ENCODE peak calls at places on chromosomes 7 and 10, in five cellular contexts. One of them, this sample, is unnamed.

GRCh38 chr7:152354061-152354460 is 81.7 kb downstream of the KMT2C start:
- DNase-seq in Peyer's patch: no peak
- DNase-seq in transverse colon: no peak
- DNase-seq in right cardiac atrium: no peak
- DNase-seq in DND-41: no peak
- DNase-seq in this sample: no peak

GRCh38 chr7:73829921-73830617 is 727 bp upstream of the CLDN4 start:
- DNase-seq in Peyer's patch: peak
- DNase-seq in transverse colon: peak
- DNase-seq in right cardiac atrium: no peak
- DNase-seq in DND-41: no peak
- DNase-seq in this sample: no peak

GRCh38 chr7:44964384-44964830 is 14.4 kb downstream of the MYO1G start:
- DNase-seq in Peyer's patch: no peak
- DNase-seq in transverse colon: no peak
- DNase-seq in right cardiac atrium: no peak
- DNase-seq in DND-41: no peak
- DNase-seq in this sample: no peak

GRCh38 chr7:130387628-130388403 is 7.5 kb downstream of the CPA1 start:
- DNase-seq in Peyer's patch: no peak
- DNase-seq in transverse colon: no peak
- DNase-seq in right cardiac atrium: no peak
- DNase-seq in DND-41: no peak
- DNase-seq in this sample: no peak

GRCh38 chr7:47180268-47180826 is 401.6 kb downstream of the TNS3 start:
- DNase-seq in Peyer's patch: peak
- DNase-seq in transverse colon: peak
- DNase-seq in right cardiac atrium: no peak
- DNase-seq in DND-41: peak
- DNase-seq in this sample: peak

GRCh38 chr10:130400890-130401289 is 264.7 kb downstream of the GLRX3 start:
- DNase-seq in Peyer's patch: peak
- DNase-seq in transverse colon: no peak
- DNase-seq in right cardiac atrium: no peak
- DNase-seq in DND-41: no peak
- DNase-seq in this sample: no peak

GRCh38 chr10:46325021-46325420 is 38.2 kb downstream of the ANTXRL start:
- DNase-seq in Peyer's patch: no peak
- DNase-seq in transverse colon: no peak
- DNase-seq in right cardiac atrium: no peak
- DNase-seq in DND-41: no peak
- DNase-seq in this sample: no peak

GRCh38 chr7:130113887-130114286 is 43.6 kb downstream of the KLHDC10 start:
- DNase-seq in Peyer's patch: no peak
- DNase-seq in transverse colon: no peak
- DNase-seq in right cardiac atrium: no peak
- DNase-seq in DND-41: no peak
- DNase-seq in this sample: no peak

GRCh38 chr10:100183482-100183881 is 2.3 kb downstream of the ERLIN1 start:
- DNase-seq in Peyer's patch: peak
- DNase-seq in transverse colon: peak
- DNase-seq in right cardiac atrium: no peak
- DNase-seq in DND-41: no peak
- DNase-seq in this sample: no peak

GRCh38 chr10:104589871-104590270 is 51.2 kb upstream of the SORCS3 start:
- DNase-seq in Peyer's patch: no peak
- DNase-seq in transverse colon: no peak
- DNase-seq in right cardiac atrium: no peak
- DNase-seq in DND-41: no peak
- DNase-seq in this sample: no peak

GRCh38 chr7:128957613-128958012 is 19.9 kb downstream of the IRF5 start:
- DNase-seq in Peyer's patch: no peak
- DNase-seq in transverse colon: no peak
- DNase-seq in right cardiac atrium: no peak
- DNase-seq in DND-41: no peak
- DNase-seq in this sample: no peak

GRCh38 chr10:131088619-131089018 is 222.9 kb downstream of the TCERG1L start:
- DNase-seq in Peyer's patch: no peak
- DNase-seq in transverse colon: no peak
- DNase-seq in right cardiac atrium: no peak
- DNase-seq in DND-41: no peak
- DNase-seq in this sample: peak

GRCh38 chr10:60304832-60305231 is 84.8 kb downstream of the ANK3 start:
- DNase-seq in Peyer's patch: no peak
- DNase-seq in transverse colon: no peak
- DNase-seq in right cardiac atrium: no peak
- DNase-seq in DND-41: no peak
- DNase-seq in this sample: no peak

GRCh38 chr10:32952094-32952493 is 5.9 kb downstream of the ITGB1 start:
- DNase-seq in Peyer's patch: no peak
- DNase-seq in transverse colon: no peak
- DNase-seq in right cardiac atrium: no peak
- DNase-seq in DND-41: no peak
- DNase-seq in this sample: no peak
- H3K4me3 ChIP-seq in Peyer's patch: no peak
- H3K4me3 ChIP-seq in transverse colon: no peak
- H3K4me3 ChIP-seq in right cardiac atrium: no peak
- H3K4me3 ChIP-seq in DND-41: no peak
- H3K4me3 ChIP-seq in this sample: no peak

DNA sequence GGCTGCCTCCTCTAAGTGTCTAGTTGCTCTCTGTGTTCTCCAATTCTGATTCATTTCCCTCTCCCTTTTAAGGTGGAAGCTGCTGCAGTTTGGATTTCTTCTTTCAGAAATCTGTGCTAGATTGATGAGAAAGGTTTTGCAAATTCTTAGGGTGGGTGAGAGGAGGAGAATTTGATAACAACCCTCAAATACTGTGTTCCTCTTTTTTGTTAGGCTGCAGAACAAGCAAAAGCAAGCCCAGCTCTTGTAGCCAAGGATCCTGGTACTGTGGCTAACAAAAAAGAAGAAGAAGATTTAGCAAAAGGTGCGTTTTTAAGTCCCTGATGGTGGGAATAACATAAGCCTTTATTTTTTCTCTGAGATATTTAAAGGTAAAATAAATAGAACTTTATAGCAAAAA is 49.1 kb downstream of the STAM start:
- DNase-seq in Peyer's patch: no peak
- DNase-seq in transverse colon: no peak
- DNase-seq in right cardiac atrium: no peak
- DNase-seq in DND-41: no peak
- DNase-seq in this sample: no peak
- H3K4me3 ChIP-seq in Peyer's patch: no peak
- H3K4me3 ChIP-seq in transverse colon: no peak
- H3K4me3 ChIP-seq in right cardiac atrium: no peak
- H3K4me3 ChIP-seq in DND-41: no peak
- H3K4me3 ChIP-seq in this sample: no peak

GRCh38 chr10:35501923-35502322 is 103.2 kb upstream of the GJD4 start:
- DNase-seq in Peyer's patch: no peak
- DNase-seq in transverse colon: no peak
- DNase-seq in right cardiac atrium: no peak
- DNase-seq in DND-41: no peak
- DNase-seq in this sample: no peak

GRCh38 chr10:35495521-35496238 is 109.5 kb upstream of the GJD4 start:
- DNase-seq in Peyer's patch: peak
- DNase-seq in transverse colon: no peak
- DNase-seq in right cardiac atrium: no peak
- DNase-seq in DND-41: no peak
- DNase-seq in this sample: no peak

GRCh38 chr10:35497909-35498308 is 107.2 kb upstream of the GJD4 start:
- DNase-seq in Peyer's patch: no peak
- DNase-seq in transverse colon: no peak
- DNase-seq in right cardiac atrium: no peak
- DNase-seq in DND-41: no peak
- DNase-seq in this sample: no peak

GRCh38 chr10:35502697-35503096 is 102.4 kb upstream of the GJD4 start:
- DNase-seq in Peyer's patch: no peak
- DNase-seq in transverse colon: no peak
- DNase-seq in right cardiac atrium: no peak
- DNase-seq in DND-41: no peak
- DNase-seq in this sample: no peak

GRCh38 chr10:35498693-35499092 is 106.4 kb upstream of the GJD4 start:
- DNase-seq in Peyer's patch: no peak
- DNase-seq in transverse colon: no peak
- DNase-seq in right cardiac atrium: no peak
- DNase-seq in DND-41: no peak
- DNase-seq in this sample: no peak
- H3K4me3 ChIP-seq in Peyer's patch: no peak
- H3K4me3 ChIP-seq in transverse colon: no peak
- H3K4me3 ChIP-seq in right cardiac atrium: no peak
- H3K4me3 ChIP-seq in DND-41: no peak
- H3K4me3 ChIP-seq in this sample: no peak

DNA sequence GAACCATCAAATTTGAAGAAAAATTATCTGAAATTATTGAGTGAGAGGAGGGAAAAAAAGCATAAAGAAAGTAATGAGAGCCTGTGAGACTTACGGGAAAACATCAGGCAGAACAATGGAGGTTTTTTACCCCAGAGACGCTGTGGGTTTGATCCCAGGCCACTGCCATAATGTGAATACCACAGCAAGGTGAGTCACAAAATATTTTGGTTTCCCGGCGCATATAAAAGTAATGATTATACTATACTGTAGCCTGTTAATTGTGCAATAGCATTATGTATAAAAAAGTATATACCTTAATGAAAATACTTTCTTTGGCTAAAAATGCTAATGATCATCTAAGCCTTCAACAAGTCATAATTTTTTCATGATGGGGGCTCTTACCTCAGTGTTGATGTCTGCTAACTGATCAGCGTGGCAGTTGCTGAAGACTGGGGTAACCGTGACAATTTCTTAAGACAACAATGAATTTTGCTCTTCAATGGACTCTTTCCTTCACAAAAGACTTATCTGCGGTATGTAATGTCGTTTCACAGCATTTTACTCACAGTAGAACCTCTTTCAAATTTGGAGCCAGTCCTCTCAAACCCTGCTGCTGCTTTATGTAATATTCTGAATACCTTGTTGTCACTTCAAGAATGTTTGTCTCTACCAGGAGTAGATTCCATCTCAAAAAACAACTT is 97.0 kb upstream of the FAM20C start:
- DNase-seq in Peyer's patch: no peak
- DNase-seq in transverse colon: no peak
- DNase-seq in right cardiac atrium: no peak
- DNase-seq in DND-41: no peak
- DNase-seq in this sample: no peak
- H3K4me3 ChIP-seq in Peyer's patch: no peak
- H3K4me3 ChIP-seq in transverse colon: no peak
- H3K4me3 ChIP-seq in right cardiac atrium: no peak
- H3K4me3 ChIP-seq in DND-41: no peak
- H3K4me3 ChIP-seq in this sample: no peak

GRCh38 chr7:91239772-91240171 is 24.5 kb upstream of the FZD1 start:
- DNase-seq in Peyer's patch: no peak
- DNase-seq in transverse colon: no peak
- DNase-seq in right cardiac atrium: no peak
- DNase-seq in DND-41: no peak
- DNase-seq in this sample: no peak
- H3K4me3 ChIP-seq in Peyer's patch: no peak
- H3K4me3 ChIP-seq in transverse colon: no peak
- H3K4me3 ChIP-seq in right cardiac atrium: no peak
- H3K4me3 ChIP-seq in DND-41: no peak
- H3K4me3 ChIP-seq in this sample: no peak

DNA sequence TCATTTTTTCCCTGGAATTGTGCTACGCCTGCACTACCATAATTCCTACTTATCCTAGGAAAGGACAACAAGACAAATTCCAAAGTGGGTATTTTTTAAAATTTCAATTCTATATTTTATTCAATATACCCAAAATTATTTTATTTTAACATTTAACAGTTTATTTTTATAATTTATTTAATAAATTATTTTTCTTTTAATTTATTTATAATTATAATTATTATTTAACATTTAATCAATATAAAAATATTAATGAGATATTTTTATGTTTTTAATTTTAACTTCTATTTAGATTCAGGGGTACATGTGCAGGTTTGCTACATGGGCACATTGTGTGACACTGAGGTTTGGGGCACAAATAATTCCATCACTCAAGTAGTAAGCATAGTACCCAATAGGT is 65.6 kb upstream of the VSTM2A start:
- DNase-seq in Peyer's patch: no peak
- DNase-seq in transverse colon: no peak
- DNase-seq in right cardiac atrium: no peak
- DNase-seq in DND-41: no peak
- DNase-seq in this sample: no peak
- H3K4me3 ChIP-seq in Peyer's patch: no peak
- H3K4me3 ChIP-seq in transverse colon: no peak
- H3K4me3 ChIP-seq in right cardiac atrium: no peak
- H3K4me3 ChIP-seq in DND-41: no peak
- H3K4me3 ChIP-seq in this sample: no peak

GRCh38 chr7:16710641-16711040 is 42.9 kb upstream of the TSPAN13 start:
- DNase-seq in Peyer's patch: no peak
- DNase-seq in transverse colon: no peak
- DNase-seq in right cardiac atrium: no peak
- DNase-seq in DND-41: no peak
- DNase-seq in this sample: no peak
- H3K4me3 ChIP-seq in Peyer's patch: no peak
- H3K4me3 ChIP-seq in transverse colon: no peak
- H3K4me3 ChIP-seq in right cardiac atrium: no peak
- H3K4me3 ChIP-seq in DND-41: no peak
- H3K4me3 ChIP-seq in this sample: no peak